ENCODE peak calls at places on chromosome 7, in nine cellular contexts. W, X, L, M, U, G, I, H and V are unnamed samples.

GRCh38 chr7:595621-596010 is 76.0 kb upstream of the PDGFA start:
- DNase-seq in W (peak), X (no peak), L (no peak), M (no peak), U (no peak), G (no peak), I (no peak), H (no peak), V (no peak)

GRCh38 chr7:31497501-31497900 is 16.4 kb upstream of the ITPRID1 start:
- DNase-seq in W (no peak), X (no peak), L (no peak), M (no peak), U (no peak), G (no peak), I (peak), H (no peak), V (no peak)

GRCh38 chr7:123635551-123636359 is 19.9 kb upstream of the LMOD2 start:
- DNase-seq in W (no peak), X (peak), L (no peak), M (no peak), U (no peak), G (peak), I (peak), H (no peak), V (no peak)

GRCh38 chr7:17185690-17186070 is 112.8 kb upstream of the AHR start:
- DNase-seq in W (no peak), X (no peak), L (no peak), M (no peak), U (peak), G (no peak), I (no peak), H (no peak), V (no peak)

GRCh38 chr7:11625669-11626068 is 206.3 kb downstream of the THSD7A start:
- DNase-seq in W (no peak), X (peak), L (peak), M (no peak), U (no peak), G (no peak), I (peak), H (no peak), V (no peak)

GRCh38 chr7:1567893-1568292 is 1.9 kb downstream of the PSMG3 start:
- DNase-seq in W (no peak), X (no peak), L (no peak), M (no peak), U (peak), G (no peak), I (peak), H (no peak), V (no peak)

GRCh38 chr7:82017334-82017943 is 247.6 kb upstream of the HGF start:
- DNase-seq in W (no peak), X (peak), L (no peak), M (no peak), U (peak), G (peak), I (peak), H (peak), V (no peak)

GRCh38 chr7:124758327-124758726 is 7.3 kb downstream of the GPR37 start:
- DNase-seq in W (no peak), X (no peak), L (no peak), M (no peak), U (no peak), G (no peak), I (no peak), H (no peak), V (no peak)

GRCh38 chr7:116980354-116980753 is 27.1 kb downstream of the ST7 start:
- DNase-seq in W (no peak), X (no peak), L (no peak), M (no peak), U (no peak), G (no peak), I (no peak), H (no peak), V (no peak)

GRCh38 chr7:135959655-135960363 is 17.4 kb downstream of the MTPN start:
- DNase-seq in W (no peak), X (no peak), L (no peak), M (no peak), U (no peak), G (no peak), I (no peak), H (no peak), V (no peak)

GRCh38 chr7:32915041-32915536 is 23.5 kb upstream of the KBTBD2 start:
- DNase-seq in W (no peak), X (no peak), L (no peak), M (no peak), U (no peak), G (no peak), I (no peak), H (no peak), V (no peak)

GRCh38 chr7:8260871-8261707 is 878 bp downstream of the ICA1 start:
- DNase-seq in W (peak), X (peak), L (peak), M (no peak), U (no peak), G (peak), I (peak), H (peak), V (peak)

GRCh38 chr7:101094791-101095375 is 9.6 kb downstream of the TRIM56 start:
- DNase-seq in W (peak), X (peak), L (no peak), M (no peak), U (peak), G (peak), I (peak), H (no peak), V (peak)

GRCh38 chr7:149074116-149074885 is 16.2 kb downstream of the ZNF786 start:
- DNase-seq in W (no peak), X (no peak), L (no peak), M (no peak), U (no peak), G (no peak), I (no peak), H (no peak), V (no peak)

GRCh38 chr7:44761207-44762161 is 12.8 kb downstream of the ZMIZ2 start:
- DNase-seq in W (no peak), X (no peak), L (peak), M (no peak), U (no peak), G (no peak), I (no peak), H (no peak), V (peak)

GRCh38 chr7:80593869-80594587 is 44.4 kb upstream of the CD36 start:
- DNase-seq in W (no peak), X (no peak), L (no peak), M (no peak), U (no peak), G (no peak), I (no peak), H (no peak), V (no peak)

GRCh38 chr7:45625067-45625466 is 50.9 kb downstream of the ADCY1 start:
- DNase-seq in W (no peak), X (no peak), L (no peak), M (no peak), U (no peak), G (no peak), I (no peak), H (no peak), V (no peak)

GRCh38 chr7:140623995-140624902 is 16.4 kb downstream of the DENND2A start:
- DNase-seq in W (no peak), X (peak), L (no peak), M (no peak), U (no peak), G (no peak), I (no peak), H (no peak), V (peak)

GRCh38 chr7:47326220-47326619 is 255.7 kb downstream of the TNS3 start:
- DNase-seq in W (no peak), X (peak), L (no peak), M (no peak), U (peak), G (no peak), I (no peak), H (no peak), V (peak)

GRCh38 chr7:12281026-12281425 is 69.9 kb downstream of the TMEM106B start:
- DNase-seq in W (no peak), X (no peak), L (no peak), M (no peak), U (no peak), G (no peak), I (no peak), H (no peak), V (no peak)

GRCh38 chr7:52260046-52260665 is 775.3 kb upstream of the POM121L12 start:
- DNase-seq in W (no peak), X (peak), L (no peak), M (peak), U (no peak), G (peak), I (no peak), H (no peak), V (no peak)

GRCh38 chr7:22116451-22117027 is 170.8 kb upstream of the CDCA7L start:
- DNase-seq in W (no peak), X (peak), L (no peak), M (no peak), U (peak), G (no peak), I (no peak), H (no peak), V (peak)

GRCh38 chr7:83020171-83020570 is 142.5 kb downstream of the PCLO start:
- DNase-seq in W (no peak), X (no peak), L (no peak), M (no peak), U (no peak), G (no peak), I (no peak), H (no peak), V (no peak)

GRCh38 chr7:128915841-128916642 is 5.5 kb upstream of the KCP start:
- DNase-seq in W (no peak), X (no peak), L (no peak), M (no peak), U (no peak), G (no peak), I (no peak), H (no peak), V (peak)

GRCh38 chr7:132226626-132227290 is 349.5 kb downstream of the PLXNA4 start:
- DNase-seq in W (no peak), X (no peak), L (no peak), M (no peak), U (no peak), G (no peak), I (no peak), H (no peak), V (no peak)

GRCh38 chr7:144720139-144720538 is 115.7 kb downstream of the TPK1 start:
- DNase-seq in W (no peak), X (peak), L (no peak), M (peak), U (no peak), G (no peak), I (peak), H (no peak), V (peak)

GRCh38 chr7:139044813-139045794 is 9.3 kb upstream of the ZC3HAV1L start:
- DNase-seq in W (no peak), X (no peak), L (no peak), M (no peak), U (no peak), G (no peak), I (no peak), H (no peak), V (no peak)

GRCh38 chr7:149790146-149790548 is 16.8 kb upstream of the ZNF467 start:
- DNase-seq in W (peak), X (peak), L (peak), M (no peak), U (no peak), G (no peak), I (no peak), H (no peak), V (peak)

GRCh38 chr7:10156972-10157371 is 816.7 kb upstream of the PHF14 start:
- DNase-seq in W (no peak), X (peak), L (no peak), M (no peak), U (no peak), G (no peak), I (no peak), H (no peak), V (no peak)

GRCh38 chr7:73967832-73968295 is 60.1 kb upstream of the ELN start:
- DNase-seq in W (no peak), X (no peak), L (no peak), M (no peak), U (no peak), G (no peak), I (no peak), H (no peak), V (no peak)